ENCODE peak calls at places on chromosomes 16 and 17, in five cellular contexts. One of them, this sample, is unnamed.
A peak's percentile ranks its signal among the peaks of the same experiment; 100 is the strongest.

GRCh38 chr16:31458835-31459721 is at the start of gene ARMC5:
- DNase-seq in GM23338: peak; percentile 99
- DNase-seq in foreskin fibroblast: peak; percentile 98
- DNase-seq in AG10803: peak; percentile 98
- DNase-seq in HCT116: peak; percentile 97
- DNase-seq in this sample: peak; percentile 98

GRCh38 chr17:29412780-29413565 is 22.8 kb downstream of the TAOK1 start:
- DNase-seq in GM23338: no peak
- DNase-seq in foreskin fibroblast: peak; percentile 69
- DNase-seq in AG10803: peak; percentile 95
- DNase-seq in HCT116: no peak
- DNase-seq in this sample: peak; percentile 91

GRCh38 chr17:50218771-50219315 is 17.4 kb upstream of the COL1A1 start:
- DNase-seq in GM23338: no peak
- DNase-seq in foreskin fibroblast: peak; percentile 90
- DNase-seq in AG10803: peak; percentile 98
- DNase-seq in HCT116: peak; percentile 49
- DNase-seq in this sample: peak; percentile 86

GRCh38 chr16:59973966-59974365 is 1239.8 kb upstream of the GOT2 start:
- DNase-seq in GM23338: no peak
- DNase-seq in foreskin fibroblast: no peak
- DNase-seq in AG10803: no peak
- DNase-seq in HCT116: no peak
- DNase-seq in this sample: peak; percentile 28

GRCh38 chr17:41527076-41528023 is 758 bp downstream of the KRT19 start:
- DNase-seq in GM23338: peak; percentile 64
- DNase-seq in foreskin fibroblast: no peak
- DNase-seq in AG10803: no peak
- DNase-seq in HCT116: no peak
- DNase-seq in this sample: no peak

GRCh38 chr16:20740007-20740883 is 1.4 kb downstream of the THUMPD1 start:
- DNase-seq in GM23338: peak; percentile 15
- DNase-seq in foreskin fibroblast: peak; percentile 2
- DNase-seq in AG10803: peak; percentile 3
- DNase-seq in HCT116: no peak
- DNase-seq in this sample: peak; percentile 6

GRCh38 chr17:29131814-29132682 is 48.1 kb downstream of the MYO18A start:
- DNase-seq in GM23338: no peak
- DNase-seq in foreskin fibroblast: peak; percentile 95
- DNase-seq in AG10803: peak; percentile 93
- DNase-seq in HCT116: no peak
- DNase-seq in this sample: peak; percentile 81

GRCh38 chr17:48612456-48612853 is 1.6 kb upstream of the HOXB7 start:
- DNase-seq in GM23338: no peak
- DNase-seq in foreskin fibroblast: no peak
- DNase-seq in AG10803: no peak
- DNase-seq in HCT116: no peak
- DNase-seq in this sample: no peak

GRCh38 chr16:81885976-81886586 is 107.0 kb downstream of the PLCG2 start:
- DNase-seq in GM23338: peak; percentile 87
- DNase-seq in foreskin fibroblast: peak; percentile 13
- DNase-seq in AG10803: peak; percentile 25
- DNase-seq in HCT116: peak; percentile 40
- DNase-seq in this sample: no peak

GRCh38 chr16:68823401-68823800 is 19.9 kb upstream of the TANGO6 start:
- DNase-seq in GM23338: peak; percentile 69
- DNase-seq in foreskin fibroblast: peak; percentile 74
- DNase-seq in AG10803: peak; percentile 96
- DNase-seq in HCT116: no peak
- DNase-seq in this sample: peak; percentile 81

GRCh38 chr16:28264656-28265055 is 27.7 kb upstream of the SBK1 start:
- DNase-seq in GM23338: no peak
- DNase-seq in foreskin fibroblast: peak; percentile 23
- DNase-seq in AG10803: peak; percentile 56
- DNase-seq in HCT116: no peak
- DNase-seq in this sample: no peak

GRCh38 chr17:36900130-36900590 is 37.1 kb upstream of the LHX1 start:
- DNase-seq in GM23338: no peak
- DNase-seq in foreskin fibroblast: no peak
- DNase-seq in AG10803: no peak
- DNase-seq in HCT116: no peak
- DNase-seq in this sample: no peak

GRCh38 chr16:49986351-49987124 is 38.5 kb upstream of the CNEP1R1 start:
- DNase-seq in GM23338: peak; percentile 40
- DNase-seq in foreskin fibroblast: peak; percentile 70
- DNase-seq in AG10803: peak; percentile 59
- DNase-seq in HCT116: peak; percentile 24
- DNase-seq in this sample: no peak

GRCh38 chr16:87538594-87538993 is 45.8 kb upstream of the ZCCHC14 start:
- DNase-seq in GM23338: no peak
- DNase-seq in foreskin fibroblast: no peak
- DNase-seq in AG10803: peak; percentile 83
- DNase-seq in HCT116: no peak
- DNase-seq in this sample: no peak

GRCh38 chr16:67248401-67249177 is at the start of gene SLC9A5:
- DNase-seq in GM23338: peak; percentile 65
- DNase-seq in foreskin fibroblast: no peak
- DNase-seq in AG10803: no peak
- DNase-seq in HCT116: no peak
- DNase-seq in this sample: no peak

DNA sequence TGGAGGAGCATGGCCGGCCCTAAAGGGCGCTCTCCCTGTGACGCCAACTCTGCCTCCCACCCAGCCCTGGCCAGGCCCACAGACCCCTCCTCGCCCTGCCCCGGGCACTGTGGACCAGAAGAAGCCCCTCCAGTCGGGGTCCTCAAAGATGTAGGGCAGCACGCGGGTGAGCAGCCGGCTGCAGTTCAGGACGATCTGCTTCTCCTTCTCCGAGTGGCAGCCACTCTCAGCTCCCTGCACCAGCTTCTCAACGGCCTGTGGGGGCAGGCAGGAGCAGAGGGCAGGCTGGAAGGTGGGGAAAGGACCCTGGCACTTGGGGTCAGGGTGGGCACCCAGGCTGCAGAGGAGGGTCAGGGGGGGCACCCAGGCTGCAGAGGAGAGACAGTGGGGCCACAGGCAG is 8.9 kb downstream of the HID1 start:
- DNase-seq in GM23338: peak; percentile 47
- DNase-seq in foreskin fibroblast: no peak
- DNase-seq in AG10803: no peak
- DNase-seq in HCT116: no peak
- DNase-seq in this sample: no peak
- TF ChIP-seq CTCF in GM23338: peak; percentile 48
- TF ChIP-seq CTCF in foreskin fibroblast: no peak
- TF ChIP-seq CTCF in AG10803: no peak
- TF ChIP-seq CTCF in HCT116: no peak
- TF ChIP-seq CTCF in this sample: peak; percentile 39

DNA sequence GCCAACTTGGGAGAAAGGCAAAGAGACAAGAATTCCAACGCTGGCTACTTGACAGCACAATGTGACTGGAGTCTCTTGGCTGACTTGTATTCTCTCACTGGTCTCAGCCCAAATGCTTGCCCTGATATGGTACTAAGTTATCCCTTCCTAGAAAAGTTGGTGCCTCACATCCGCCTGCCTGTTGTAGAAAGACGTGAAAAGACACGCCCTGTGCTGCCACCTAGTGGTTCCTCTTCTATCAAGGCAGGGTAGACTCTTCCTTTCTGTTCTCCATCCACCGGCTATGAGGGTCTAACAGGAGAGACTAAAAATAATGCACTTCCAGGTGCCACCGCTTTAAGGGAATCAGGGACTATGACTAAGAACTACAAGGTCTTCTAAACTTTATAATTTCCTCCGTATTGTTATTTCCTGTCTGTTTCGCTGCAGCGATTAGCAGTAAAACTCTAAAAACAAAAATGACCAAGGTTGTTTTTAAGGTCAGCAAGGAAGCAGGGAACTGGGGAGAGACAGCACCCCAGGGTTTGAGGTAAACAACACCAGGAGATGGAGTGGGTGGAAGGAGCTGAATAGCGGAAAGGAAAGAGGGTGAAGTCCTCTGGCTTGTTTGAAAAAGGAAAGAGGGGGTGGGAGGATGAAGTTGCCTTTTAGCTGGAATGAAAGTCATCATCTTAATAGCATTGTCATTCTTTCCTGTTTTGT is 109.5 kb downstream of the YPEL2 start:
- DNase-seq in GM23338: peak; percentile 98
- DNase-seq in foreskin fibroblast: peak; percentile 76
- DNase-seq in AG10803: peak; percentile 91
- DNase-seq in HCT116: peak; percentile 93
- DNase-seq in this sample: peak; percentile 86
- TF ChIP-seq CTCF in GM23338: peak; percentile 97
- TF ChIP-seq CTCF in foreskin fibroblast: peak; percentile 75
- TF ChIP-seq CTCF in AG10803: peak; percentile 93
- TF ChIP-seq CTCF in HCT116: peak; percentile 97
- TF ChIP-seq CTCF in this sample: peak; percentile 95

DNA sequence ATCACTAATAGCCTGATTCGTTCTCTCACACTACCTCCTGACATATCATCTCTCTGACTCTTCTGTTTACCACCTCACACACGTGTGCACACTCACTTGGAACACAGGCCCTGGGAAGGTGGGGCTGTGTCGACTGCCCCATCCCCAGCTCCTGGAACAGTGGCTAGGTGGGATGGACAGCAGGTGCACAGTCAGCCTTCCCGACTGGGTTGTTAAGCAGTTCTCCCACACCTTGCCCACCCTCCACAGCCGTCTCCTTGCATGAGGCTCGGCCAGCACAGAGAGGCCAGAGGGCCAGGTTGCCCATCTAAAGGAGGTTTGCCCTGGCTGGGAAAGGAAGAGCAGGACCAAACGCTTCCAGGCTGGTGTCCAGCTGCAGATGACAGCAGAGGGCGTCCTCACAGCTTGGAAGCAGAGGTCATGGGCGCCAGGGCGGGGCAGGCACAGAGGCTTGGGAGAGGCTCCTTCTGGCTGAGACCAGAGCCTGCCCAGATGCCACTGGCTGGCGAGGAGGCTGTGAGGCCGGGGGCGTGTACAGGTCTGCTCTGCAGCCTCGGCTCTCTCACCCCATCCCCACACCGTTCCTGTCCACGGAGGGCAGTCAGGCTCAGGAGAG is 92.8 kb downstream of the AMFR start:
- DNase-seq in GM23338: peak; percentile 66
- DNase-seq in foreskin fibroblast: peak; percentile 60
- DNase-seq in AG10803: peak; percentile 74
- DNase-seq in HCT116: peak; percentile 65
- DNase-seq in this sample: peak; percentile 75
- TF ChIP-seq CTCF in GM23338: peak; percentile 79
- TF ChIP-seq CTCF in foreskin fibroblast: peak; percentile 48
- TF ChIP-seq CTCF in AG10803: peak; percentile 65
- TF ChIP-seq CTCF in HCT116: peak; percentile 89
- TF ChIP-seq CTCF in this sample: peak; percentile 79

GRCh38 chr16:477287-477686 is 50.2 kb upstream of the CAPN15 start:
- DNase-seq in GM23338: no peak
- DNase-seq in foreskin fibroblast: no peak
- DNase-seq in AG10803: no peak
- DNase-seq in HCT116: no peak
- DNase-seq in this sample: no peak

GRCh38 chr16:477758-478157 is 49.8 kb upstream of the CAPN15 start:
- DNase-seq in GM23338: no peak
- DNase-seq in foreskin fibroblast: no peak
- DNase-seq in AG10803: no peak
- DNase-seq in HCT116: no peak
- DNase-seq in this sample: no peak

GRCh38 chr16:474420-475122 is 49.1 kb downstream of the RAB11FIP3 start:
- DNase-seq in GM23338: no peak
- DNase-seq in foreskin fibroblast: no peak
- DNase-seq in AG10803: no peak
- DNase-seq in HCT116: no peak
- DNase-seq in this sample: no peak

GRCh38 chr16:473046-474043 is 47.9 kb downstream of the RAB11FIP3 start:
- DNase-seq in GM23338: no peak
- DNase-seq in foreskin fibroblast: no peak
- DNase-seq in AG10803: no peak
- DNase-seq in HCT116: no peak
- DNase-seq in this sample: no peak

DNA sequence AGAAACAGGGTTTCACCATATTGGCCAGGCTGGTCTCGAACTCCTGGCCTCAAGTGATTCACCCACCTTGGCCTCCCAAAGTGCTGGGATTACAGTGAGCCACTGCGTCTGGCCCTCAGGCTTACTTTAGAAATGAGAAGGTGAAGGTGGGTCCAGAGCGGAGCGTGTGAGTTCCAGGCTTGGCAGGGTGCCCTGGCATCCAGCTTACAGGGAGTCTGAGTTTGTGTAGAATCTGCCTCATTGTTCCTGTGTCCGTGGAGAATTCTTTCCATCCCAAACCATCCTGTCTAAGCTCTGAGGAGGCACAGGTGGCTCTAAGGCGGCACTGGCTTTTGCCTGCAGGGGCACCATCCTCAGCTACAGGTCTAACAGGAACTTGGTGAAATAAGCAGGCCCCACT is 50.6 kb downstream of the RAB11FIP3 start:
- DNase-seq in GM23338: no peak
- DNase-seq in foreskin fibroblast: no peak
- DNase-seq in AG10803: no peak
- DNase-seq in HCT116: no peak
- DNase-seq in this sample: no peak
- TF ChIP-seq CTCF in GM23338: no peak
- TF ChIP-seq CTCF in foreskin fibroblast: no peak
- TF ChIP-seq CTCF in AG10803: no peak
- TF ChIP-seq CTCF in HCT116: no peak
- TF ChIP-seq CTCF in this sample: no peak

DNA sequence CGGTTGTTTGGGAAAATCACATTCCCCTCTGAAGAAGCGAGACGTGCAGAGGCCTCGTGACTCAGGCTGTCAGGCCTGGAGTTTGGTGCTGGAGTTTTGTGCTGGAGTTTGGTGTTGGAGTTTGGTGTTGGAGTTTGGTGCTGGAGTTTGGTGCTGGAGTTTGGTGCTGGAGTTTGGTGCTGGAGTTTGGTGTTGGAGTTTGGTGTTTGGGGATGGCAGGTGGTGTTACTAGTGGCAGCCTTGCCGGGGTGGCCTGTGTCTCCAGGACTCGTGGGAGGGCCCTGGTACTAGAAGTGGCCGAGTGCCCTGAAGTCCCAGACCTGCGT is 12.6 kb downstream of the TBC1D24 start:
- DNase-seq in GM23338: no peak
- DNase-seq in foreskin fibroblast: no peak
- DNase-seq in AG10803: no peak
- DNase-seq in HCT116: no peak
- DNase-seq in this sample: no peak
- TF ChIP-seq CTCF in GM23338: no peak
- TF ChIP-seq CTCF in foreskin fibroblast: no peak
- TF ChIP-seq CTCF in AG10803: no peak
- TF ChIP-seq CTCF in HCT116: no peak
- TF ChIP-seq CTCF in this sample: no peak

GRCh38 chr17:72119963-72120877 is 600 bp upstream of the SOX9 start:
- DNase-seq in GM23338: peak; percentile 73
- DNase-seq in foreskin fibroblast: peak; percentile 76
- DNase-seq in AG10803: peak; percentile 74
- DNase-seq in HCT116: peak; percentile 64
- DNase-seq in this sample: peak; percentile 62
- TF ChIP-seq CTCF in GM23338: no peak
- TF ChIP-seq CTCF in foreskin fibroblast: no peak
- TF ChIP-seq CTCF in AG10803: no peak
- TF ChIP-seq CTCF in HCT116: no peak
- TF ChIP-seq CTCF in this sample: no peak